ENCODE peak calls at places on chromosomes 13 and 19, in five cellular contexts. F is endothelial cell of umbilical vein, M is aorta, K is astrocyte, B is Peyer's patch. L is an unnamed sample. For H3K4me1, the result is how much of the 10 kb centered on the place peaks cover.

GRCh38 chr13:112900691-112901091 is 68.3 kb upstream of the MCF2L start:
- DNase-seq in F (no peak), M (no peak), K (no peak), B (peak), L (no peak)

GRCh38 chr13:21913010-21913409 is 242.1 kb downstream of the FGF9 start:
- DNase-seq in F (no peak), M (no peak), K (no peak), B (no peak), L (no peak)

GRCh38 chr19:13033244-13033643 is 38.0 kb downstream of the NFIX start:
- DNase-seq in F (no peak), M (no peak), K (no peak), B (no peak), L (no peak)

GRCh38 chr13:53411443-53411842 is 382.8 kb downstream of the OLFM4 start:
- DNase-seq in F (no peak), M (no peak), K (no peak), B (no peak), L (no peak)

GRCh38 chr19:4456843-4457653 is 546 bp downstream of the UBXN6 start:
- DNase-seq in F (peak), M (peak), K (peak), B (no peak), L (no peak)

GRCh38 chr13:27024781-27025492 is 146.7 kb downstream of the USP12 start:
- DNase-seq in F (no peak), M (no peak), K (no peak), B (no peak), L (no peak)

GRCh38 chr19:17604372-17605025 is 49.0 kb downstream of the COLGALT1 start:
- DNase-seq in F (no peak), M (no peak), K (no peak), B (no peak), L (no peak)

GRCh38 chr19:33514885-33515485 is 6.6 kb downstream of the PEPD start:
- DNase-seq in F (no peak), M (no peak), K (no peak), B (peak), L (peak)

GRCh38 chr19:48196933-48197665 is 26.6 kb downstream of the ZSWIM9 start:
- DNase-seq in F (peak), M (no peak), K (no peak), B (no peak), L (no peak)

GRCh38 chr13:41213316-41213715 is 18.9 kb upstream of the KBTBD7 start:
- DNase-seq in F (no peak), M (no peak), K (no peak), B (no peak), L (no peak)

GRCh38 chr19:50020481-50020880 is 4.7 kb downstream of the VRK3 start:
- DNase-seq in F (peak), M (no peak), K (peak), B (no peak), L (no peak)

GRCh38 chr13:79451500-79451962 is 29.4 kb upstream of the NDFIP2 start:
- DNase-seq in F (peak), M (no peak), K (peak), B (no peak), L (no peak)

GRCh38 chr13:111008351-111008750 is 93.5 kb upstream of the ANKRD10 start:
- DNase-seq in F (no peak), M (no peak), K (no peak), B (no peak), L (no peak)

GRCh38 chr13:39415403-39415802 is 187.6 kb downstream of the LHFPL6 start:
- DNase-seq in F (peak), M (peak), K (no peak), B (no peak), L (peak)

GRCh38 chr19:1017115-1017905 is 3.6 kb downstream of the TMEM259 start:
- DNase-seq in F (no peak), M (no peak), K (no peak), B (peak), L (peak)

GRCh38 chr19:1019616-1019961 is 1.3 kb downstream of the TMEM259 start:
- DNase-seq in F (no peak), M (no peak), K (no peak), B (no peak), L (no peak)

GRCh38 chr19:1017906-1018305 is 3.0 kb downstream of the TMEM259 start:
- DNase-seq in F (no peak), M (no peak), K (no peak), B (no peak), L (no peak)

GRCh38 chr19:1018932-1019615 is 1.8 kb downstream of the TMEM259 start:
- DNase-seq in F (no peak), M (no peak), K (no peak), B (no peak), L (no peak)

DNA sequence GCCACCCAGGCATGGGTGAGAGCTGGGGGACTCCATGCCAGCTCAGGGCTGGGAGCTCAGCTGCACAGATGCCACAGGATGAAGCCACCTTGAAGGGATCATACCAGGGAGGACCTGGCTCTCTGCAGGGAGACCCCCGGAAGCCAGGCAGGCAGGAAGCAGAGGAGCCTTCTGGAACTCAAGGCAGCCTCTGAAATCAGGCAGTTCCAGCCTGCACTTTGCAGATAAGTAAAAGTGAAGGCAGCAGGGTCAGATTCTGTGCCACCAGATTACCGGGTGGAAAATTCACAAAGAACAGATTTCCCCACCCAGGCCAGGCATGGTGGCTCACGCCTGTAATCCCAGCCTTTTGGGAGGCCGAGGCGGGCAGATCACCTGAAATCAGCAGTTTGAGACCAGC is 2.5 kb downstream of the TMEM259 start:
- DNase-seq in F (no peak), M (no peak), K (no peak), B (no peak), L (no peak)
- H3K4me1 ChIP-seq in F (under half), M (under half), K (under half), B (under half), L (half or more)

GRCh38 chr13:73940098-73940497 is 194.1 kb downstream of the KLF12 start:
- DNase-seq in F (no peak), M (no peak), K (no peak), B (no peak), L (no peak)
- H3K27ac ChIP-seq in F (no peak), M (no peak), K (no peak), B (no peak), L (no peak)

DNA sequence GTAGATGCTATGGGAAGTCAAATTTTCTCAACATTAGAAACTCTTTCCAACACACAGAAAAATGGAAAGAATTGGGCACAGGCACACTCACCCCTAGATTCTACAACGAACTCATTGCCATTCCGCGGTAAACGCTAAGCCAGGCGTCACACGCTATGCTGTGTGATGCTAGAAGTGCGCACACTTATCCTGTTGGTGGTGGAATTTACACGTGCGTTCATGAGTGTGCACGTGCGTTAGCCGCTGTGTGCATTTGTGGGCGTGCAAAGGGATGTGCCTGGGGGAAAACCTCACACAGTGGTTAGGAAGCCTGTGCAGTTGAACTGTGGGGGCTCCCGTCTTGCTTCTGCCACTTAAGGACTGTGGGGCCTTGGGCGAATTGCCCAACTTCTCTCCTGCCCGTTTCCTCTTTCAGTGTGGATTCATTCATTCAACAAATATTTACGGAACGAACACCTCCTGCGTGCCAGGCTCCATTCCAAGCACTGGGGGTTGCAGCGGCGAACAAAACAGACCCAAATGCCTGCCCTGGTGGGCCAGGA is 7.7 kb downstream of the NFILZ start:
- DNase-seq in F (no peak), M (peak), K (peak), B (no peak), L (peak)
- H3K4me1 ChIP-seq in F (under half), M (under half), K (under half), B (under half), L (under half)

GRCh38 chr19:15180451-15181390 is 20.1 kb downstream of the NOTCH3 start:
- DNase-seq in F (no peak), M (peak), K (no peak), B (peak), L (peak)

GRCh38 chr19:15173746-15174404 is 26.9 kb downstream of the NOTCH3 start:
- DNase-seq in F (no peak), M (no peak), K (no peak), B (no peak), L (no peak)

GRCh38 chr19:15177269-15178116 is 23.3 kb downstream of the NOTCH3 start:
- DNase-seq in F (peak), M (peak), K (no peak), B (peak), L (peak)

GRCh38 chr19:15178629-15179308 is 22.0 kb downstream of the NOTCH3 start:
- DNase-seq in F (no peak), M (peak), K (no peak), B (no peak), L (no peak)

GRCh38 chr19:15175609-15176008 is 25.2 kb downstream of the NOTCH3 start:
- DNase-seq in F (no peak), M (no peak), K (no peak), B (no peak), L (no peak)
- H3K27ac ChIP-seq in F (no peak), M (no peak), K (no peak), B (no peak), L (no peak)

DNA sequence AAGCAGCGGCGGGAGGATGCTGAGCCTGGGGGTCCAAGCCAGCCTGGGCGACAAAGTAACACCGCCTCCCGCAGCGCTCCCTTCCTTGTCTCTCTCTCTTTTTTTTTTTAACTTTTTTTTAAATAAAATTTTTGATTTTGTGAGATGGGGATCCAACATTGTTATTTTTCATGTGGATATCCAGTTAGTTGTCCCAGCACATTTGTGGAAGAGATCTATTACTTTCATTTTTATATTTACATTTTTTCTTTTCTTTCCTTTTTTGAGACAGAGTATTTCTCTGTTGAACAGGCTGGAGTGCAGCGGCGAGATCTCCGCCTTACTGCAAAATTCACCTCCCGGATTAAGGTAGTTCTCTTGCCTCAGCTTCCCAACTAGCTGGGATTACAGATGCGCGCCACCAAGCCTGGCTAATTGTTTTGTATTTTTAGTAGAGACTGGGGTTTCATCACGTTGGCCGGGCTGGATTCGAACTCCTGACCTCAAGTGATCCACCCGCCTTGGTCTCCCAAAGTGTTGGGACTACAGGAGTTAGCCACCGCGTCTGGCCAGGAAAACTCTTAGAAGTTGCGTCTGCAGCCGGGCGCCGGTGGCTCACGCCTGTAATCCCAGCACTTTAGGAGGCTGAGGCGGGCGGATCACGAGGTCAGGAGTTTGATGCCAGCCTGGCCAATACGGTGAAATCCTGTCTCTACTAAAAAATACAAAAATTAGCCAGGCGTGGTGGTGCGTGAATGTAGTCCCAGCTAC is 19.4 kb downstream of the ZNF816 start:
- DNase-seq in F (no peak), M (no peak), K (no peak), B (no peak), L (no peak)
- H3K4me1 ChIP-seq in F (under half), M (under half), K (under half), B (under half), L (half or more)

DNA sequence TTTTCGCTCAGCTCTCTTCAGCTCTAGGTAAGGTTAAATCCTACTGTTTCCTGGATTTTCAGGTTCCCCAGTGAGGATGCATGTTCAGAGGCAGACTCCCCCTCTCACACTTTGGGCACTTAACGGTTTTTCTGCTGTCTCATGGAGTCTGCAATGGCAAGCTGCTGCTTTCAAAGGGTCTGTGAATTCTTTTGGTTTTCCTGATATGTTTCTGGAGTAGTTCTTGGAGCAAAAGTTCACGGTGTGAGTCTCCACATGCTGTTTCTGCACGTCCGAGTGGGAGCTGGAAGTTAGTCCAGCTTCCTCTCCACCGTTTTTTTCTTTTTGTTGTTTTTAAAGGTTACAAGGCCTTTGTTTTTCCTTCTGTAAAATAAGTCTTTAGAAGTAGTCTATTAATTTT is 35.5 kb downstream of the DNAJC15 start:
- DNase-seq in F (peak), M (no peak), K (peak), B (no peak), L (no peak)
- H3K27ac ChIP-seq in F (no peak), M (peak), K (peak), B (no peak), L (no peak)

DNA sequence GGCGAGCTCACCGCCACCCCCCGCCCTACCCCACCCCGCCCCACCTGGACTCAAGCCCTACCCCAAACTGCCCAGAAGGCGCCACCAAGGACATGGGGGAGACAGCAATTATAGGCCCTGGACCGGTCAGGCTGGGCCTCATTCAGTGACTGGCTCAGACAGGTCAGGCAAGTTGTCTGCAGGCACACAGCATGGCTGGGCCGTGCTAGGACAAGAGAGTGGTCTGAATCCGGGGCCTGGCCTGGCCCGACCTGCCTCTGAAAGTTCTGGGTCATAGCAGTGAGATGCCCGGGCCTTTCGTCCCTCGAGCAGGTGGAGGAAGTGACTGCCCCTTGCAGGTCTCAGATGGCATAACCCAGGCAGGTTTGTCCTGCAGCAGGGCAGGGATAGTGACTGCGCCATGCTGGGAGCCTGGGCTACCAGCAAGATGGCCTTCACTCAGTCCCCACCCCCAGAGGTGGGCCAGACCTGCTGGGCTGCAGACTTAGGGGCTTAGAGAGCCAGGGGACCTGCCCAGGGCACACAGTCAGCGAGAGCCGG is 21.0 kb downstream of the COMP start:
- DNase-seq in F (no peak), M (no peak), K (no peak), B (no peak), L (no peak)
- H3K4me1 ChIP-seq in F (under half), M (under half), K (under half), B (under half), L (under half)

L was measured in body of pancreas.